ENCODE peak calls at places on chromosomes 4 and X, in four cellular contexts. One of them, this sample, is unnamed.

GRCh38 chr4:45897934-45898585 is 225.8 kb downstream of the GABRG1 start:
- DNase-seq in GM12878: no peak
- DNase-seq in SK-N-SH: no peak
- DNase-seq in HepG2: no peak
- DNase-seq in this sample: no peak

GRCh38 chr4:39320381-39321115 is 45.6 kb downstream of the RFC1 start:
- DNase-seq in GM12878: no peak
- DNase-seq in SK-N-SH: no peak
- DNase-seq in HepG2: no peak
- DNase-seq in this sample: no peak

GRCh38 chr4:7832331-7832730 is 107.3 kb downstream of the AFAP1 start:
- DNase-seq in GM12878: no peak
- DNase-seq in SK-N-SH: no peak
- DNase-seq in HepG2: no peak
- DNase-seq in this sample: no peak

GRCh38 chr4:11488657-11489448 is 60.2 kb upstream of the HS3ST1 start:
- DNase-seq in GM12878: no peak
- DNase-seq in SK-N-SH: no peak
- DNase-seq in HepG2: no peak
- DNase-seq in this sample: no peak

GRCh38 chr4:124640037-124640730 is 72.3 kb downstream of the ANKRD50 start:
- DNase-seq in GM12878: no peak
- DNase-seq in SK-N-SH: no peak
- DNase-seq in HepG2: no peak
- DNase-seq in this sample: peak

GRCh38 chr4:6444587-6444986 is 27.8 kb downstream of the PPP2R2C start:
- DNase-seq in GM12878: no peak
- DNase-seq in SK-N-SH: no peak
- DNase-seq in HepG2: no peak
- DNase-seq in this sample: no peak

GRCh38 chrX:112867570-112867969 is 26.9 kb upstream of the AMOT start:
- DNase-seq in GM12878: no peak
- DNase-seq in SK-N-SH: no peak
- DNase-seq in HepG2: no peak
- DNase-seq in this sample: no peak

GRCh38 chr4:109942292-109942926 is 29.7 kb downstream of the EGF start:
- DNase-seq in GM12878: no peak
- DNase-seq in SK-N-SH: no peak
- DNase-seq in HepG2: no peak
- DNase-seq in this sample: no peak

GRCh38 chrX:21770631-21771321 is 12.9 kb upstream of the SMPX start:
- DNase-seq in GM12878: no peak
- DNase-seq in SK-N-SH: no peak
- DNase-seq in HepG2: peak
- DNase-seq in this sample: no peak

GRCh38 chr4:175531405-175532091 is 280.5 kb downstream of the GPM6A start:
- DNase-seq in GM12878: no peak
- DNase-seq in SK-N-SH: no peak
- DNase-seq in HepG2: no peak
- DNase-seq in this sample: peak

GRCh38 chr4:3486556-3487270 is 23.6 kb downstream of the DOK7 start:
- DNase-seq in GM12878: no peak
- DNase-seq in SK-N-SH: peak
- DNase-seq in HepG2: no peak
- DNase-seq in this sample: no peak

GRCh38 chr4:8719421-8719820 is 126.9 kb downstream of the CPZ start:
- DNase-seq in GM12878: no peak
- DNase-seq in SK-N-SH: no peak
- DNase-seq in HepG2: no peak
- DNase-seq in this sample: no peak

GRCh38 chr4:183987529-183987946 is 82.4 kb downstream of the STOX2 start:
- DNase-seq in GM12878: no peak
- DNase-seq in SK-N-SH: peak
- DNase-seq in HepG2: no peak
- DNase-seq in this sample: peak

GRCh38 chr4:43690121-43690520 is 758.5 kb downstream of the KCTD8 start:
- DNase-seq in GM12878: no peak
- DNase-seq in SK-N-SH: no peak
- DNase-seq in HepG2: no peak
- DNase-seq in this sample: no peak

GRCh38 chr4:8914461-8915171 is 43.0 kb upstream of the HMX1 start:
- DNase-seq in GM12878: no peak
- DNase-seq in SK-N-SH: peak
- DNase-seq in HepG2: no peak
- DNase-seq in this sample: no peak

GRCh38 chr4:1588306-1588705 is 95.8 kb downstream of the FAM53A start:
- DNase-seq in GM12878: no peak
- DNase-seq in SK-N-SH: no peak
- DNase-seq in HepG2: no peak
- DNase-seq in this sample: no peak

GRCh38 chr4:127780598-127780997 is 1.5 kb upstream of the HSPA4L start:
- DNase-seq in GM12878: no peak
- DNase-seq in SK-N-SH: no peak
- DNase-seq in HepG2: no peak
- DNase-seq in this sample: no peak

GRCh38 chr4:183360161-183360919 is 38.1 kb upstream of the CLDN24 start:
- DNase-seq in GM12878: no peak
- DNase-seq in SK-N-SH: no peak
- DNase-seq in HepG2: no peak
- DNase-seq in this sample: no peak

GRCh38 chr4:174681723-174682300 is 147.2 kb downstream of the GLRA3 start:
- DNase-seq in GM12878: no peak
- DNase-seq in SK-N-SH: no peak
- DNase-seq in HepG2: no peak
- DNase-seq in this sample: peak

GRCh38 chr4:15149842-15150592 is 147.7 kb downstream of the CPEB2 start:
- DNase-seq in GM12878: peak
- DNase-seq in SK-N-SH: peak
- DNase-seq in HepG2: peak
- DNase-seq in this sample: peak

GRCh38 chrX:129842510-129843208 is 1.0 kb downstream of the ZDHHC9 start:
- DNase-seq in GM12878: no peak
- DNase-seq in SK-N-SH: peak
- DNase-seq in HepG2: peak
- DNase-seq in this sample: no peak

GRCh38 chrX:97229318-97229717 is 345.6 kb downstream of the RPA4 start:
- DNase-seq in GM12878: no peak
- DNase-seq in SK-N-SH: peak
- DNase-seq in HepG2: no peak
- DNase-seq in this sample: no peak

GRCh38 chr4:114600672-114601071 is 2.1 kb downstream of the UGT8 start:
- DNase-seq in GM12878: no peak
- DNase-seq in SK-N-SH: no peak
- DNase-seq in HepG2: no peak
- DNase-seq in this sample: no peak

GRCh38 chrX:110118535-110118934 is 115.6 kb downstream of the TMEM164 start:
- DNase-seq in GM12878: no peak
- DNase-seq in SK-N-SH: no peak
- DNase-seq in HepG2: peak
- DNase-seq in this sample: no peak

GRCh38 chr4:148166132-148166531 is 276.1 kb downstream of the NR3C2 start:
- DNase-seq in GM12878: no peak
- DNase-seq in SK-N-SH: no peak
- DNase-seq in HepG2: no peak
- DNase-seq in this sample: no peak

GRCh38 chr4:119671205-119671604 is 42.6 kb upstream of the PDE5A start:
- DNase-seq in GM12878: no peak
- DNase-seq in SK-N-SH: no peak
- DNase-seq in HepG2: no peak
- DNase-seq in this sample: no peak

GRCh38 chr4:133154725-133155124 is 5.6 kb downstream of the PCDH10 start:
- DNase-seq in GM12878: no peak
- DNase-seq in SK-N-SH: peak
- DNase-seq in HepG2: peak
- DNase-seq in this sample: no peak

GRCh38 chrX:74421181-74422028 is at the start of gene SLC16A2:
- DNase-seq in GM12878: no peak
- DNase-seq in SK-N-SH: peak
- DNase-seq in HepG2: no peak
- DNase-seq in this sample: peak

GRCh38 chr4:127236875-127237274 is 395.9 kb upstream of the INTU start:
- DNase-seq in GM12878: no peak
- DNase-seq in SK-N-SH: no peak
- DNase-seq in HepG2: no peak
- DNase-seq in this sample: no peak

GRCh38 chr4:164293181-164293580 is 460.8 kb upstream of the SMIM31 start:
- DNase-seq in GM12878: no peak
- DNase-seq in SK-N-SH: no peak
- DNase-seq in HepG2: no peak
- DNase-seq in this sample: peak

GRCh38 chrX:139222511-139223200 is 307.9 kb upstream of the F9 start:
- DNase-seq in GM12878: no peak
- DNase-seq in SK-N-SH: no peak
- DNase-seq in HepG2: no peak
- DNase-seq in this sample: no peak

GRCh38 chrX:97766496-97767095 is 882.9 kb downstream of the RPA4 start:
- DNase-seq in GM12878: no peak
- DNase-seq in SK-N-SH: no peak
- DNase-seq in HepG2: no peak
- DNase-seq in this sample: no peak

GRCh38 chr4:2256781-2257191 is 5.1 kb downstream of the MXD4 start:
- DNase-seq in GM12878: no peak
- DNase-seq in SK-N-SH: peak
- DNase-seq in HepG2: no peak
- DNase-seq in this sample: no peak

GRCh38 chr4:25585901-25586523 is 69.6 kb upstream of the SLC34A2 start:
- DNase-seq in GM12878: no peak
- DNase-seq in SK-N-SH: no peak
- DNase-seq in HepG2: no peak
- DNase-seq in this sample: no peak

GRCh38 chr4:25578431-25578830 is 77.2 kb upstream of the SLC34A2 start:
- DNase-seq in GM12878: no peak
- DNase-seq in SK-N-SH: no peak
- DNase-seq in HepG2: no peak
- DNase-seq in this sample: no peak

GRCh38 chr4:25575581-25575980 is 80.1 kb upstream of the SLC34A2 start:
- DNase-seq in GM12878: no peak
- DNase-seq in SK-N-SH: no peak
- DNase-seq in HepG2: no peak
- DNase-seq in this sample: no peak

DNA sequence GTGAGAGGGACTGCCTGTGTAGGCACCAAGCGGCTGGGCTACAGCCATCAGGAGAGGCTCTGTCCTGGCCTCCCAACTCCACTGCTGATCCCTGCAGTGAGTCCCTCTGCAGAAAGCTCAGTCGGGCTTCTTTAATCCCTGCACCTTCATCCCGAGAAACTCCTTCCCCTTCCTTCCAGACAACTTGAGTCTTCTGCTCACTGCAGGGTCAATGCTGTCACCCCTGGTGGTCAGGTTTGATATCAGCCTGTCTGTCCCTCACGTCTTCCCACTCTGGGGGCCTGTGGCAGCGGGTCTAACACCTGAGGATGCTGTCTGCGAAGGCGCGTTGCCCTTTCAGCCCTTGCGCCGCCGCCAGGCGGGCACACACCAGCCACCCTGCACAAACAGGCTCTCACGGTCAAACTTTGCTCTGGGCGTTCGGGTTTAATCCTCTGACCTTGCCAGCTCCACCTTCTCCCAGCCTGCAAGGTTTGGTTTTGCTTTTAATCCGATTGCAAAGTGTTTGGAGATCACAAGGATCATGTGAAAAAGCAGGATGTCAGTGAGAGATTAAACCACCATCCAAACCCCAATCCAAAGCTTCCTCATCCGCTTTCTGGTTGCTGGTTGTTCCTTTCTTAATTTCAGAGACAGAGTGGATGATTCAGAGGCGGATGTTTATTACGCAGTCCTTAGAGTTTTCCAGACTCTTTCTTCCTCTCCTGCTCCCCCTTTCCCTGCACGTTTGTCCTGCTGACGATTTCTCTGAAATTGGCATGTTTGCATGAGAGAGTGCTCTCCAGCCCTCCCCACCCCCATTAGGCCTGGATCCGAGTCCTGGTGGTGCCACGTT is 74.8 kb upstream of the SLC34A2 start:
- DNase-seq in GM12878: no peak
- DNase-seq in SK-N-SH: no peak
- DNase-seq in HepG2: peak
- DNase-seq in this sample: no peak
- TF ChIP-seq PBX3 in GM12878: no peak
- TF ChIP-seq PBX3 in SK-N-SH: no peak
- TF ChIP-seq PBX3 in HepG2: no peak
- TF ChIP-seq PBX3 in this sample: no peak

DNA sequence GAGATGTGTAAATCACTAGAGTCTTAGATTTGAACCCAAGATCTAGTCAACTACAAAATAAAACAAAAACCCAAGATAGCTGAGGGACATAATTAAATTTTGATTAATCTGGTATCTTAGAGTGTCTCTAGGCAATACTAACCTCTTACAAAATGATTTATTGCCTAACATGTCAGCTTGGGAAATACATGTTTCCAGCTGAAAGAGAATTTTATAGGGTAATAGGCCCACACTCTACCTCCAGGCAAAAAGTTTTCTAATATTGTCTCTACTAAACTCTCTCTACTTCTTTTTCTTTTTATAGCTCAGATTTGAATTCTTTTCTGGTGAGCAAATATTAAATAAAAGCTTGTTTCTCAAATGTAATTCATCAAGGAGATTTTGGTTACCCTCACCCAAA is 263.2 kb downstream of the IL15 start:
- DNase-seq in GM12878: no peak
- DNase-seq in SK-N-SH: no peak
- DNase-seq in HepG2: no peak
- DNase-seq in this sample: no peak
- TF ChIP-seq PBX3 in GM12878: no peak
- TF ChIP-seq PBX3 in SK-N-SH: no peak
- TF ChIP-seq PBX3 in HepG2: no peak
- TF ChIP-seq PBX3 in this sample: no peak

GRCh38 chr4:52942936-52943335 is 80.8 kb downstream of the RASL11B start:
- DNase-seq in GM12878: no peak
- DNase-seq in SK-N-SH: no peak
- DNase-seq in HepG2: no peak
- DNase-seq in this sample: no peak
- TF ChIP-seq PBX3 in GM12878: no peak
- TF ChIP-seq PBX3 in SK-N-SH: no peak
- TF ChIP-seq PBX3 in HepG2: no peak
- TF ChIP-seq PBX3 in this sample: no peak

DNA sequence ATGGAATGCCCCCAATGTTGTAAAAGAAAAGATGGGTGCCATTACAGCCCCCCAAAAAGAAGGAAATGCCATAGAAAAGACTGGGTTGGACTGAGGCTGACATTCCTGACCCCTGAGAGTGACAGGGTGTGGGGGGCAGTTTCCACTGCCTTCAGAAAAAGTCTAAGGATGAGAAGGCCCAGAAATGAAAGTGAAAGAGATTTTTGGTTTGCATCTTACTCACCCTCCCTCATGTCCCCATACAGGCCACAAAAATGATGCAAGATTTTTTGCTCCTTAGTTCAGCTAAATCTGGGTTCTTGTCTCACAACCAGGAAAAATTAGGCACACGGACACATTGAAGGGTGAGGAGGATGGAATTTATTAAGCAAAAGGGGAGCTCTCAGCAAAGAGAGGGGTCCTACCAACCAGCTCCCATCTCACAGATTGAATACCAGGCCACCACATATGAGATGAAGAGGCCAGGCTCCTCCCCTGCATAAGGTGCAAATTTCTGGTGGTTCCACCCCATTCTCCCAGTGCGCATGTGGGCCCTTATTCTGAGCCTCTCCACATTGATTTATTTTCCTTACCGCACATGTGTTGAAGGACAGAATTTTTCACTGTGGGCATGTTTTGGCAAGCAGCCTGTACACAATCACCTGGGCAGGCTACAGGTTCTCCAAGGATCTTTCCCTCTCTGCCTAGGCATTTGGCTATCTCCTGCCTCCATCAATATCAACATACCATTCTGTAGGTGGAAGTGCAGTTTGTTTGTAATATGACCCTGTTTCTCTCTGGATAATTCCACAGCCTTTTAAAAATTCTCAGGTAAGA is 18.8 kb downstream of the PPP4R3C start:
- DNase-seq in GM12878: no peak
- DNase-seq in SK-N-SH: no peak
- DNase-seq in HepG2: peak
- DNase-seq in this sample: no peak
- TF ChIP-seq PBX3 in GM12878: no peak
- TF ChIP-seq PBX3 in SK-N-SH: no peak
- TF ChIP-seq PBX3 in HepG2: no peak
- TF ChIP-seq PBX3 in this sample: no peak